ENCODE peak calls at places on chromosomes 11 and 22, in six cellular contexts. F, H, R, V, Q and Y are unnamed samples.

GRCh38 chr11:78221396-78222315 is 32.9 kb downstream of the USP35 start:
- DNase-seq in F (no peak), H (no peak), R (no peak), V (no peak), Q (no peak), Y (no peak)

GRCh38 chr22:46459347-46460065 is 77.9 kb downstream of the CELSR1 start:
- DNase-seq in F (no peak), H (no peak), R (no peak), V (no peak), Q (no peak), Y (no peak)

GRCh38 chr11:77136074-77136473 is 8.0 kb downstream of the MYO7A start:
- DNase-seq in F (no peak), H (no peak), R (peak; percentile 78), V (no peak), Q (no peak), Y (no peak)

GRCh38 chr11:133597236-133597635 is 64.9 kb upstream of the OPCML start:
- DNase-seq in F (no peak), H (no peak), R (no peak), V (no peak), Q (no peak), Y (no peak)

GRCh38 chr11:47572715-47573255 is 6.0 kb downstream of the KBTBD4 start:
- DNase-seq in F (no peak), H (peak; percentile 75), R (no peak), V (no peak), Q (no peak), Y (no peak)

GRCh38 chr11:27201454-27202302 is 161.1 kb downstream of the BBOX1 start:
- DNase-seq in F (peak; percentile 54), H (peak; percentile 91), R (peak; percentile 58), V (no peak), Q (peak; percentile 93), Y (peak; percentile 95)

GRCh38 chr11:30258679-30259078 is 27.9 kb downstream of the FSHB start:
- DNase-seq in F (no peak), H (no peak), R (no peak), V (no peak), Q (no peak), Y (no peak)

GRCh38 chr11:45021692-45022130 is 71.0 kb upstream of the TP53I11 start:
- DNase-seq in F (peak; percentile 75), H (peak; percentile 52), R (no peak), V (no peak), Q (no peak), Y (peak; percentile 85)

GRCh38 chr11:114082415-114082748 is 22.9 kb downstream of the ZBTB16 start:
- DNase-seq in F (no peak), H (no peak), R (no peak), V (no peak), Q (no peak), Y (no peak)

GRCh38 chr11:67687986-67688385 is 13.6 kb upstream of the ALDH3B2 start:
- DNase-seq in F (no peak), H (no peak), R (no peak), V (no peak), Q (no peak), Y (no peak)

GRCh38 chr11:10502065-10502680 is 38.8 kb downstream of the RNF141 start:
- DNase-seq in F (no peak), H (no peak), R (no peak), V (no peak), Q (no peak), Y (peak; percentile 63)

GRCh38 chr11:7490054-7490453 is 4.7 kb downstream of the OLFML1 start:
- DNase-seq in F (no peak), H (no peak), R (peak; percentile 42), V (no peak), Q (no peak), Y (no peak)

GRCh38 chr11:106493751-106494150 is 416.3 kb downstream of the AASDHPPT start:
- DNase-seq in F (no peak), H (no peak), R (no peak), V (no peak), Q (no peak), Y (no peak)

GRCh38 chr11:131371791-131372104 is 1.3 kb downstream of the NTM start:
- DNase-seq in F (peak; percentile 54), H (peak; percentile 26), R (no peak), V (no peak), Q (no peak), Y (no peak)

GRCh38 chr11:34953955-34954354 is 37.5 kb downstream of the PDHX start:
- DNase-seq in F (no peak), H (no peak), R (no peak), V (no peak), Q (no peak), Y (no peak)

GRCh38 chr11:86558219-86558618 is 114.2 kb downstream of the ME3 start:
- DNase-seq in F (no peak), H (no peak), R (no peak), V (no peak), Q (no peak), Y (no peak)

GRCh38 chr11:130150790-130151189 is 8.8 kb upstream of the ST14 start:
- DNase-seq in F (no peak), H (no peak), R (no peak), V (no peak), Q (no peak), Y (no peak)